ENCODE peak calls at places on chromosomes 2 and 18, in eight cellular contexts. S is GM12865, X is hepatocyte, P is cardiac fibroblast, U is adrenal gland, N is uterus, W is small intestine, Q is brain microvascular endothelial cell. J is an unnamed sample.

GRCh38 chr2:24676493-24676892 is 116.7 kb downstream of the PTRHD1 start:
- DNase-seq in P (no peak), W (no peak), U (no peak), Q (no peak), S (no peak), X (no peak), N (no peak), J (no peak)

GRCh38 chr2:100845141-100845991 is 25.4 kb downstream of the NPAS2 start:
- DNase-seq in X (no peak), W (no peak), P (no peak), N (no peak), Q (no peak), U (no peak), S (no peak), J (no peak)

GRCh38 chr2:85383850-85384249 is 26.3 kb downstream of the CAPG start:
- DNase-seq in U (no peak), S (no peak), P (no peak), X (no peak), W (no peak), Q (no peak), N (no peak), J (no peak)

GRCh38 chr2:26355038-26355995 is 8.7 kb upstream of the ADGRF3 start:
- DNase-seq in P (peak; percentile 93), X (peak; percentile 71), Q (peak; percentile 88), W (no peak), U (no peak), N (no peak), S (no peak), J (peak; percentile 98)

GRCh38 chr2:115219296-115219695 is 776.9 kb downstream of the DPP10 start:
- DNase-seq in X (no peak), S (no peak), W (no peak), Q (no peak), N (no peak), U (no peak), P (no peak), J (no peak)

GRCh38 chr2:212912445-212913103 is 238.8 kb downstream of the IKZF2 start:
- DNase-seq in P (peak; percentile 88), U (no peak), Q (peak; percentile 44), N (no peak), X (peak; percentile 61), S (no peak), W (peak; percentile 11), J (peak; percentile 34)

GRCh38 chr18:58781627-58782194 is 83.0 kb upstream of the ZNF532 start:
- DNase-seq in Q (peak; percentile 87), W (peak; percentile 78), S (peak; percentile 82), P (peak; percentile 89), N (peak; percentile 84), U (peak; percentile 85), X (peak; percentile 91), J (no peak)

GRCh38 chr2:70834106-70834505 is 1.5 kb downstream of the CD207 start:
- DNase-seq in X (no peak), N (no peak), Q (no peak), S (no peak), U (no peak), W (no peak), P (no peak), J (no peak)

GRCh38 chr18:38611036-38611964 is 1045.7 kb upstream of the CELF4 start:
- DNase-seq in S (peak; percentile 92), U (no peak), P (no peak), X (no peak), W (no peak), N (no peak), Q (no peak), J (no peak)

GRCh38 chr2:7706791-7707190 is 789.6 kb downstream of the RNF144A start:
- DNase-seq in N (no peak), W (no peak), S (no peak), P (no peak), Q (no peak), X (no peak), U (no peak), J (no peak)

GRCh38 chr2:189555243-189555642 is 25.3 kb downstream of the SLC40A1 start:
- DNase-seq in W (no peak), N (peak; percentile 84), Q (peak; percentile 36), U (peak; percentile 64), X (peak; percentile 64), S (no peak), P (no peak), J (no peak)

GRCh38 chr2:36277146-36277808 is 78.3 kb upstream of the CRIM1 start:
- DNase-seq in S (no peak), W (no peak), X (no peak), P (peak; percentile 26), Q (peak; percentile 95), N (no peak), U (no peak), J (peak; percentile 62)

GRCh38 chr2:48218169-48218568 is 311.8 kb upstream of the STON1 start:
- DNase-seq in N (no peak), S (no peak), P (no peak), Q (no peak), U (no peak), W (no peak), X (no peak), J (no peak)

GRCh38 chr2:61911510-61911909 is 6.0 kb downstream of the COMMD1 start:
- DNase-seq in W (no peak), X (no peak), U (no peak), P (no peak), Q (no peak), N (no peak), S (no peak), J (no peak)

GRCh38 chr2:65299246-65299645 is 71.6 kb downstream of the ACTR2 start:
- DNase-seq in Q (peak; percentile 52), S (no peak), P (no peak), W (no peak), U (no peak), N (no peak), X (no peak), J (no peak)

GRCh38 chr2:216214768-216215167 is 105.6 kb downstream of the XRCC5 start:
- DNase-seq in P (no peak), N (no peak), S (no peak), U (no peak), X (no peak), Q (no peak), W (no peak), J (no peak)

GRCh38 chr2:216219866-216220265 is 110.7 kb downstream of the XRCC5 start:
- DNase-seq in Q (no peak), X (no peak), N (no peak), S (no peak), U (no peak), P (no peak), W (no peak), J (no peak)

GRCh38 chr2:216217904-216218260 is 108.7 kb downstream of the XRCC5 start:
- DNase-seq in U (no peak), W (no peak), X (no peak), Q (no peak), P (no peak), S (peak; percentile 70), N (no peak), J (no peak)

GRCh38 chr2:216215991-216216390 is 106.8 kb downstream of the XRCC5 start:
- DNase-seq in X (peak; percentile 49), P (peak; percentile 23), U (no peak), Q (no peak), S (peak; percentile 38), N (no peak), W (peak; percentile 20), J (no peak)

GRCh38 chr2:216216951-216217903 is 108.1 kb downstream of the XRCC5 start:
- DNase-seq in W (no peak), S (peak; percentile 53), U (no peak), N (no peak), X (no peak), Q (peak; percentile 59), P (peak; percentile 49), J (no peak)
- H3K4me3 ChIP-seq in W (no peak overlapping the region), S (no peak overlapping the region), U (no peak overlapping the region), N (no peak overlapping the region), X (no peak overlapping the region), Q (no peak overlapping the region), P (no peak overlapping the region), J (no peak overlapping the region)

DNA sequence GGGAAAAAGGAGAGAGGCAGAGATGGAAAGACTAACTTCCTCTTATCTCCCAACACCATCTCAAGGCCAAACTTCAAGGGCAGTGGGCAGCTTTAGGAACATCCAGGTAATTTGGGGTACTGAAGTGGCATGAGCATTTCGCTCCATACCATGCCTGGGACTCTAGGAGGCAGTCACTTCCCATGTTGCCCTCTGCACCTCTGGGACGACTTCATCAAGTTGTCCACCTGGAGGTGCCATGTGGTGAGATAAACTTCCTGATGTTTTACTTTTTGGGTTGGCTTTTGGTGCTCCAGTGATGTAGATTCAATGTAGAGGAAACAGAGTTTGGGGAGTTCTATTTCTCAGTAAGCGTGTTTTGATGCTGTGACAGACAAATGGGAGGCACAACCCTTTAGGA is 56.3 kb upstream of the UPP2 start:
- DNase-seq in X (peak; percentile 21), N (no peak), W (peak; percentile 66), U (no peak), S (peak; percentile 8), P (no peak), Q (no peak), J (no peak)
- H3K4me3 ChIP-seq in X (no peak overlapping the region), N (no peak overlapping the region), W (no peak overlapping the region), U (no peak overlapping the region), S (no peak overlapping the region), P (no peak overlapping the region), Q (no peak overlapping the region), J (no peak overlapping the region)

DNA sequence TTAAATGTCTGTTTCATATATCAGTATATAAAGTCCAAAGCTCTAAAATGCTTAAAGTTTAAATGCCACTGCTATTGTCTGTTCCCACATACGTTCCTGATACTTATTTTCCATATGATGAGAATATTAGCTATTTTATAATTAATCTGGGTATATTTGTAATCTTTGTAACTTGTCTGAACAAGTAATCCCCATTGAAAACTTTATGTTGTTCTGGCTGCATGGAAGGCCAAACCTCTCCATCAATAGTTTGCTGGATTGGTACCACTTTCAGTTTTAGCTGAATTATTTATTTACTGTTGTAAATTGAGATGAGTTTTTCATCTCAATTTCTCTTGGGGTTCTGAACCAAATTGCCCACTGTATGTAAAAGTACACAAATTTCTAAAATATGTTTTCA is 1.5 kb downstream of the MBD5 start:
- DNase-seq in X (no peak), N (no peak), Q (no peak), P (no peak), U (no peak), W (no peak), S (no peak), J (no peak)
- H3K4me3 ChIP-seq in X (peak overlapping the region; percentile 48), N (no peak overlapping the region), Q (peak overlapping the region; percentile 92), P (peak overlapping the region; percentile 87), U (no peak overlapping the region), W (peak overlapping the region; percentile 61), S (peak overlapping the region; percentile 92), J (peak overlapping the region; percentile 74)

DNA sequence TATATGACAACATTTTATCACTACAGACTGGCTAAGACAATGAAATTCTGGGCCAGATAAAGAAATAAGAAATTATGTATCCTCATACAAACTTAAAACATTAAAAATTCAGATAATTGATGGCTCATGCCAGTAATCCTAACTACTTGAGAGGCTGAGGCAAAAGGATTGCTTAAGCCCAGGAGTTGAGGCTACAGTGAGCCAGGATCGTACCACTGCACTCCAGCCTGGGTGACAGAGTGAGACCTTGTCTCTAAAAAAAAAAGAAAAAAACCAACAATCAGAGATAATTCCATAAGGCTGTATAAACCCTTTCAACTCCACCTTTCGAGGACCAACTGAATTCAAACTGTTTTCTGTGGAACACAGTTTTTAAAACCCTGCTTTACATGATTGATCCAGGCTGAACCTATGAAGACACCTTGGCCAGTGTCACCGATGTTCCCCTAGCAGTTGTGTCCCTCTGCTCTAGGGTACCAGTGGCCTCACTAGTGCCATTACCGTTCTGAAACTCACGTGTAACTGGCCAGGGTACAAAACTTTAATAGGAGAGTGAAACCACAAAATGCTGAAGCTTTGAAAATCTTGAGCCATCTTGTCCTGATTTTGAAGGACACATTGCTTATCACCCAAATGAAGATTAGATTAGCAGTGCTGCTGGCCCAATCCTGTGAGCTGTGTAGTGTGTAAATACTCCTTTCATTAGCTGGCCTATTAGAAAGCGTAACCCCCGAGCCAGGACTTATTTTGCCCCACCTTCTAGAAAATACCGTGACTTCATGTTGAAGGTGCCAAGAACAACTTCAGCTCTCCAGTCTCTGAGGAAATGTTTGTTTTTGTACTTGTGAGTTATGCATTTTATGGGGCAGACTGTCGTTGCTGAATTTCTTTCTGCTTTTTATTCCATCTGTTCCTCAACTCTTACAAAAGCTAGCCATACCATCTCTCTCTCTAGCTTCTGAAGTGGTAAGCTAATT is 148.0 kb upstream of the MAP3K20 start:
- DNase-seq in S (no peak), Q (peak; percentile 84), X (peak; percentile 58), U (peak; percentile 74), N (peak; percentile 41), W (no peak), P (peak; percentile 91), J (no peak)
- H3K4me3 ChIP-seq in S (no peak overlapping the region), Q (no peak overlapping the region), X (no peak overlapping the region), U (peak overlapping the region; percentile 31), N (no peak overlapping the region), W (no peak overlapping the region), P (peak overlapping the region; percentile 27), J (no peak overlapping the region)